ENCODE peak calls at places on chromosomes 12 and 14, in five cellular contexts. M, U, Z, E and T are unnamed samples.

GRCh38 chr14:100030441-100031153 is 34.6 kb upstream of the EVL start:
- DNase-seq in M (peak; percentile 88), U (no peak), Z (no peak), E (no peak), T (no peak)

GRCh38 chr14:64736271-64737131 is 32.3 kb downstream of the PLEKHG3 start:
- DNase-seq in M (no peak), U (no peak), Z (no peak), E (no peak), T (no peak)

GRCh38 chr14:72715910-72716268 is 178.0 kb downstream of the DPF3 start:
- DNase-seq in M (peak; percentile 11), U (no peak), Z (no peak), E (no peak), T (no peak)

GRCh38 chr14:63032056-63032455 is 13.2 kb downstream of the KCNH5 start:
- DNase-seq in M (no peak), U (no peak), Z (no peak), E (no peak), T (no peak)

GRCh38 chr14:92670177-92670576 is 78.2 kb downstream of the LGMN start:
- DNase-seq in M (peak; percentile 60), U (no peak), Z (no peak), E (no peak), T (no peak)

GRCh38 chr12:120085920-120086319 is 30.6 kb downstream of the RAB35 start:
- DNase-seq in M (no peak), U (no peak), Z (no peak), E (no peak), T (no peak)

GRCh38 chr12:56998981-56999380 is 7.4 kb downstream of the ZBTB39 start:
- DNase-seq in M (no peak), U (peak; percentile 84), Z (no peak), E (no peak), T (peak; percentile 80)

GRCh38 chr12:13299457-13299856 is 102.9 kb downstream of the EMP1 start:
- DNase-seq in M (no peak), U (no peak), Z (no peak), E (no peak), T (no peak)

GRCh38 chr12:29796823-29797263 is 13.1 kb upstream of the TMTC1 start:
- DNase-seq in M (peak; percentile 94), U (no peak), Z (no peak), E (peak; percentile 29), T (no peak)

GRCh38 chr12:69738351-69739286 is at the start of gene RAB3IP:
- DNase-seq in M (peak; percentile 82), U (peak; percentile 95), Z (peak; percentile 95), E (peak; percentile 73), T (peak; percentile 99)

GRCh38 chr14:52906141-52906601 is 44.7 kb downstream of the FERMT2 start:
- DNase-seq in M (peak; percentile 85), U (no peak), Z (no peak), E (peak; percentile 71), T (no peak)

GRCh38 chr14:51443195-51444018 is 203.4 kb downstream of the TMX1 start:
- DNase-seq in M (peak; percentile 45), U (no peak), Z (no peak), E (no peak), T (no peak)

GRCh38 chr14:100504372-100505078 is 82.7 kb downstream of the BEGAIN start:
- DNase-seq in M (peak; percentile 20), U (no peak), Z (no peak), E (peak; percentile 12), T (no peak)

GRCh38 chr12:121858662-121859572 is at the start of gene HPD:
- DNase-seq in M (peak; percentile 88), U (no peak), Z (peak; percentile 43), E (no peak), T (no peak)

GRCh38 chr12:630656-631632 is 32.3 kb downstream of the NINJ2 start:
- DNase-seq in M (no peak), U (peak; percentile 93), Z (no peak), E (no peak), T (peak; percentile 81)

GRCh38 chr12:127607146-127607725 is 659.7 kb upstream of the TMEM132C start:
- DNase-seq in M (no peak), U (no peak), Z (no peak), E (no peak), T (no peak)

GRCh38 chr14:60721331-60722162 is 2.6 kb downstream of the SIX4 start:
- DNase-seq in M (peak; percentile 41), U (no peak), Z (peak; percentile 41), E (peak; percentile 54), T (peak; percentile 59)

GRCh38 chr12:29614926-29615325 is 117.4 kb upstream of the OVCH1 start:
- DNase-seq in M (no peak), U (no peak), Z (no peak), E (no peak), T (no peak)

GRCh38 chr12:26292596-26292995 is 97.2 kb downstream of the SSPN start:
- DNase-seq in M (no peak), U (no peak), Z (no peak), E (no peak), T (no peak)

GRCh38 chr14:98945611-98946570 is 326.1 kb downstream of the BCL11B start:
- DNase-seq in M (no peak), U (no peak), Z (no peak), E (no peak), T (no peak)

GRCh38 chr14:79600406-79600805 is 610.9 kb downstream of the DIO2 start:
- DNase-seq in M (no peak), U (no peak), Z (no peak), E (no peak), T (no peak)

GRCh38 chr14:72332054-72332453 is 399.8 kb downstream of the RGS6 start:
- DNase-seq in M (no peak), U (no peak), Z (no peak), E (no peak), T (no peak)

GRCh38 chr14:24775919-24776318 is 141.9 kb upstream of the GZMB start:
- DNase-seq in M (no peak), U (no peak), Z (no peak), E (no peak), T (no peak)

GRCh38 chr12:2902287-2902880 is 11.7 kb downstream of the TULP3 start:
- DNase-seq in M (peak; percentile 67), U (no peak), Z (no peak), E (no peak), T (no peak)

GRCh38 chr14:91258021-91258618 is 13.6 kb upstream of the GPR68 start:
- DNase-seq in M (peak; percentile 45), U (no peak), Z (no peak), E (no peak), T (no peak)

GRCh38 chr12:22409071-22409951 is 74.8 kb upstream of the ST8SIA1 start:
- DNase-seq in M (no peak), U (no peak), Z (no peak), E (no peak), T (peak; percentile 75)

GRCh38 chr14:100288382-100289185 is 17.7 kb downstream of the SLC25A29 start:
- DNase-seq in M (no peak), U (no peak), Z (no peak), E (no peak), T (no peak)

GRCh38 chr12:6072302-6072752 is 52.1 kb downstream of the VWF start:
- DNase-seq in M (peak; percentile 96), U (no peak), Z (no peak), E (no peak), T (no peak)
- TF ChIP-seq CTCF in M (peak; percentile 68), U (no peak), Z (no peak), E (peak; percentile 37), T (no peak)

DNA sequence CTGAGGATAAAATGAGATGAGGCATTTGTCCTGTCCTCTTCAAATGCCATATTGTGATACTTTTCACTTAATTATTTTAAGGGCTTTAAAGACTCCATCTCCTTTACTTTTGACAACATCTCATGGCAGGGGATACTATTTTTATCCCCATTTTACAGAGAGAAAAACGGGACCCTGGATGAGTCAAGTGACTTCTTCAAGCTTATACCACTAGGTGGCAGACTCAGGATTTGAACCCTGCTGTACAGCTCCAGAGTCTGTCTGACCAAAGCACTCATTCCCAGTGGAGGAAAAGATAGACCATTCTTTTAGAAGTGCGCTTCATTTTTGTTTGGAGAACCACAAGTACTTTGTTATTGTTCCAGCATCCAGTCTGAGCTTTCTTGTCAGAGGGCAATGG is 1.7 kb upstream of the SMOC1 start:
- DNase-seq in M (peak; percentile 49), U (peak; percentile 37), Z (no peak), E (peak; percentile 29), T (peak; percentile 45)
- TF ChIP-seq CTCF in M (peak; percentile 53), U (peak; percentile 47), Z (peak; percentile 23), E (peak; percentile 47), T (peak; percentile 44)

DNA sequence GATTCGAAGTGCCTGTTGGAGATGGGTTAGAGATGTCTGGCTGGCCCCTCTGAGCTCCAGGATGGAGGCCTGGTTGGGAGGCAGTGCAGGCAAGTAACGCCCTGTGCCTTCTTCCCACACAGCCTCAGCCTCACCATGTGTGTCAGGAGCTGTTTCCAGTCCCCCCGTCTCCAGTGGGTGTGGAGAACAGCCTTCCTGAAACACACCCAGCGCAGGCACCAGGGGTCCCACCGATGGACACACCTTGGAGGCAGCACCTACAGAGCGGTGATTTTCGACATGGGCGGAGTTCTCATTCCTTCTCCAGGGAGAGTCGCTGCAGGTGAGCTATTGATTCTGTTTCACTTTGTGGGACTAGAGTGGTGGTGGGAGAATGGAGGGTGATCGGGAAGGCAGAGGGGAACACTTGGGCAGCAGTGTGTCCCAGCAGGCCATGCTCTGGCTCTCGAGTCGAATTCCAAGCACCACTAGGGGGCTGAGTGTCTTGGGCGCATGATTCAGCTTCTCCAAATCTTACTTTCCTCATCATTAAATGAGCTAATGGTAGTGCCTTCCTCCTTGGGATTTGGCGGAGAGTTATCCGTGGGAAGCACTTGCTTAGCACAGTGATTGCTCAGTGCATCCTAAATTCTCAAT is 6.8 kb downstream of the ACAD10 start:
- DNase-seq in M (peak; percentile 21), U (no peak), Z (peak; percentile 21), E (no peak), T (no peak)
- TF ChIP-seq CTCF in M (peak; percentile 25), U (no peak), Z (peak; percentile 42), E (no peak), T (peak; percentile 22)

GRCh38 chr12:46824709-46825108 is 1.1 kb downstream of the SLC38A4 start:
- DNase-seq in M (no peak), U (no peak), Z (no peak), E (no peak), T (no peak)

GRCh38 chr12:46831335-46832083 is 5.7 kb upstream of the SLC38A4 start:
- DNase-seq in M (no peak), U (no peak), Z (peak; percentile 19), E (no peak), T (no peak)

GRCh38 chr12:46830731-46831334 is 5.0 kb upstream of the SLC38A4 start:
- DNase-seq in M (no peak), U (no peak), Z (peak; percentile 20), E (no peak), T (no peak)

DNA sequence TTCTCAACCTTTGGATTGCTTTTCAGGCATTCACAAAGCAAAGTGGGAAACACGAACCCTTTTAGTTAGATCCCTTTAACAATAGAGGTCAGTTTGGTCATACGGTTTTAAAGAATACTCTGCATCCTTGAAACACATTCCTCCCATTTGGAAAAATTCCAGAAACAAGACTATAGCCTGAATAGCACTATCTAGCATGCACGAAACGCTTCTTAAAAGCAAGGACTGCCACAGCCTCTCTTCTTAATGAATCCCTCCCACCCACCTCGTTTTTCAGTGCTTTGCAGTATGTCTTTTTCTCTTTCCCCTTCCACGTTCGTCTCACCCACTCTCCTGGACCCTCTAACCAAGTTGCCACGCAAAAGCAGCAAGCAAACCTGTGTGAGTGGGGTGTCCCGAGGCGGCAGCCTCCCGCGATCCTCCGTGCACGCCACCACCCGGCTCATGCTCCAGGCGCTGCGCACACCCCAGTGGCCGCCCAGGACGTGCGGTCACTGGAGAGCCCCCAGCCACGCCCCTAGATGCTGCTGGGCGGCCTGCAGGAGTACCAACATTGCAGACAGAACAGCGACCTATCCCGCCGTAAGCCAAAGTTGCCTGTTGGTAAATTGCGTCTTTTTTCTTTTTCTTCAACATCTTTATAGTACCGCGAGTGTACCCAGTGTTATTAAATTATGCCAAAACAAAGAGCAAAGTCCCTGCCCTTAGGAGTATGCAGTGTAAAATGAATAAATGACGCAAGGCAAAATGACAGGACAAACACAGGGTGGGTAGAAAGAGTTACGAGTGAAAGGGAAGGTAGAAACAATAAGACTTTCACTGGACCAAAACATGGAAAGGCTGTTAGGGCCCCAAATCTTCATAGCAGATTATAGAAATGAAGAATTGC is at the start of gene SLC38A4:
- DNase-seq in M (peak; percentile 51), U (no peak), Z (peak; percentile 84), E (no peak), T (no peak)
- TF ChIP-seq CTCF in M (peak; percentile 13), U (no peak), Z (no peak), E (no peak), T (no peak)